ENCODE peak calls at places on chromosomes 13 and 19, in seven cellular contexts. F is gastrocnemius medialis, Q is HT1080, U is endodermal cell, S is immature natural killer cell, N is HEK293T, T is cerebellar nuclear complex. G is an unnamed sample.

GRCh38 chr13:89454736-89455135 is 1783.6 kb downstream of the SLITRK5 start:
- DNase-seq in S (no peak), T (no peak), F (no peak), Q (no peak), N (no peak), U (no peak), G (no peak)

GRCh38 chr13:52348983-52349780 is 56.8 kb downstream of the THSD1 start:
- DNase-seq in Q (peak), S (no peak), T (no peak), N (no peak), U (no peak), F (no peak), G (peak)

GRCh38 chr13:38350114-38350617 is 515 bp downstream of the UFM1 start:
- DNase-seq in T (no peak), U (no peak), S (no peak), F (peak), Q (no peak), N (peak), G (peak)

GRCh38 chr13:95275322-95276118 is 25.7 kb downstream of the ABCC4 start:
- DNase-seq in T (no peak), U (no peak), F (no peak), N (no peak), S (no peak), Q (no peak), G (no peak)

GRCh38 chr13:93505104-93505952 is 278.7 kb downstream of the GPC6 start:
- DNase-seq in U (no peak), F (no peak), S (no peak), T (no peak), Q (no peak), N (no peak), G (no peak)

GRCh38 chr13:110772091-110772984 is 58.8 kb downstream of the ING1 start:
- DNase-seq in T (no peak), F (no peak), S (no peak), U (no peak), Q (no peak), N (no peak), G (no peak)

GRCh38 chr13:29502391-29503008 is 93.0 kb downstream of the SLC7A1 start:
- DNase-seq in N (no peak), S (no peak), F (no peak), U (no peak), T (no peak), Q (no peak), G (no peak)

GRCh38 chr13:77831870-77832269 is 86.8 kb downstream of the EDNRB start:
- DNase-seq in T (no peak), U (no peak), S (no peak), Q (no peak), N (no peak), F (no peak), G (no peak)

GRCh38 chr19:32339988-32340874 is 5.2 kb upstream of the ZNF507 start:
- DNase-seq in T (no peak), Q (peak), F (peak), U (peak), S (peak), N (peak), G (peak)

GRCh38 chr13:81051873-81052272 is 710.9 kb upstream of the SPRY2 start:
- DNase-seq in Q (peak), U (no peak), F (no peak), T (no peak), N (no peak), S (no peak), G (no peak)

GRCh38 chr19:17553256-17553655 is 2.2 kb upstream of the COLGALT1 start:
- DNase-seq in F (peak), Q (peak), U (no peak), N (no peak), T (no peak), S (no peak), G (no peak)

GRCh38 chr13:40668335-40668734 is 1.9 kb upstream of the FOXO1 start:
- DNase-seq in F (peak), N (peak), U (peak), T (no peak), Q (no peak), S (peak), G (peak)

GRCh38 chr13:24228852-24229458 is 68.4 kb downstream of the SPATA13 start:
- DNase-seq in N (peak), Q (peak), F (no peak), S (peak), T (no peak), U (peak), G (peak)

GRCh38 chr13:36297600-36298338 is at the start of gene CCDC169:
- DNase-seq in T (no peak), Q (peak), N (peak), S (peak), F (peak), U (peak), G (peak)

GRCh38 chr19:48495391-48495790 is 16.2 kb downstream of the LMTK3 start:
- DNase-seq in Q (peak), T (no peak), F (no peak), S (no peak), N (no peak), U (no peak), G (no peak)

GRCh38 chr19:19034204-19034624 is 811 bp downstream of the ARMC6 start:
- DNase-seq in T (no peak), N (peak), S (peak), U (peak), Q (peak), F (peak), G (peak)

GRCh38 chr13:67481445-67481844 is 251.3 kb upstream of the PCDH9 start:
- DNase-seq in U (no peak), F (no peak), S (no peak), T (no peak), Q (no peak), N (no peak), G (no peak)

GRCh38 chr19:3061214-3062161 is 807 bp downstream of the TLE5 start:
- DNase-seq in F (peak), Q (no peak), T (no peak), U (no peak), S (peak), N (no peak), G (no peak)

GRCh38 chr19:45179063-45179847 is 671 bp downstream of the BLOC1S3 start:
- DNase-seq in N (peak), T (no peak), S (peak), U (peak), F (no peak), Q (no peak), G (no peak)

GRCh38 chr13:80341771-80342271 is 895 bp upstream of the SPRY2 start:
- DNase-seq in U (peak), Q (peak), N (peak), T (peak), F (peak), S (peak), G (no peak)

GRCh38 chr19:58021541-58022282 is 12.1 kb upstream of the ZSCAN1 start:
- DNase-seq in F (no peak), N (peak), T (no peak), U (peak), Q (peak), S (peak), G (no peak)

GRCh38 chr13:27362064-27362751 is 62.2 kb upstream of the GTF3A start:
- DNase-seq in N (peak), U (peak), T (no peak), F (peak), Q (peak), S (peak), G (peak)

GRCh38 chr19:11399667-11400066 is 15.6 kb upstream of the EPOR start:
- DNase-seq in U (no peak), F (no peak), T (no peak), N (no peak), S (no peak), Q (no peak), G (no peak)

GRCh38 chr19:36259211-36259610 is 44.3 kb downstream of the ZNF146 start:
- DNase-seq in U (no peak), S (no peak), Q (no peak), T (no peak), N (no peak), F (no peak), G (no peak)

GRCh38 chr13:50894042-50894441 is 15.5 kb upstream of the RNASEH2B start:
- DNase-seq in T (no peak), N (no peak), U (no peak), F (no peak), Q (no peak), S (no peak), G (no peak)

GRCh38 chr13:99063952-99064351 is 86.1 kb upstream of the DOCK9 start:
- DNase-seq in Q (no peak), U (no peak), F (no peak), N (no peak), S (no peak), T (no peak), G (no peak)

GRCh38 chr19:48636859-48637448 is at the start of gene DBP:
- DNase-seq in Q (peak), F (peak), N (no peak), S (no peak), U (peak), T (no peak), G (no peak)

GRCh38 chr19:9911524-9911923 is 24.8 kb downstream of the OLFM2 start:
- DNase-seq in F (no peak), T (no peak), U (no peak), Q (no peak), N (no peak), S (no peak), G (no peak)

GRCh38 chr13:72368031-72368430 is 359.4 kb downstream of the MZT1 start:
- DNase-seq in Q (no peak), T (no peak), N (no peak), S (no peak), U (no peak), F (no peak), G (no peak)

GRCh38 chr13:52025475-52026245 is 1.2 kb downstream of the UTP14C start:
- DNase-seq in U (no peak), F (no peak), S (no peak), Q (no peak), N (no peak), T (no peak), G (no peak)

GRCh38 chr19:15840833-15841232 is 25.4 kb upstream of the OR10H1 start:
- DNase-seq in T (no peak), S (no peak), Q (no peak), U (no peak), F (no peak), N (no peak), G (no peak)

GRCh38 chr19:772730-773436 is 22.0 kb downstream of the MISP start:
- DNase-seq in T (no peak), U (peak), F (no peak), S (no peak), N (no peak), Q (no peak), G (no peak)

GRCh38 chr13:76878043-76878442 is 8.2 kb downstream of the KCTD12 start:
- DNase-seq in Q (no peak), N (no peak), F (no peak), T (no peak), S (no peak), U (no peak), G (no peak)

GRCh38 chr13:111424134-111424533 is 103.7 kb downstream of the TEX29 start:
- DNase-seq in S (no peak), F (no peak), T (no peak), U (no peak), Q (no peak), N (no peak), G (no peak)

GRCh38 chr13:74485757-74486156 is 351.6 kb upstream of the KLF12 start:
- DNase-seq in F (no peak), Q (no peak), U (no peak), N (no peak), S (no peak), T (no peak), G (no peak)

GRCh38 chr13:114035583-114036501 is 62.0 kb upstream of the C13orf46 start:
- DNase-seq in Q (no peak), U (no peak), F (peak), T (no peak), S (no peak), N (no peak), G (no peak)